ENCODE peak calls at places on chromosomes 2 and 18, in four cellular contexts. J is neuronal stem cell, O is aorta, U is cardiac muscle cell. V is an unnamed sample.

GRCh38 chr2:223039618-223040017 is 12.4 kb upstream of the KCNE4 start:
- DNase-seq in J (no peak), U (no peak), O (no peak), V (no peak)

GRCh38 chr2:240401781-240402551 is 33.5 kb upstream of the GPC1 start:
- DNase-seq in O (peak; percentile 39), J (no peak), U (no peak), V (no peak)

GRCh38 chr2:131659168-131659572 is 131.5 kb downstream of the CCDC74A start:
- DNase-seq in J (no peak), U (no peak), O (no peak), V (no peak)

GRCh38 chr2:74374509-74375205 is 5.5 kb downstream of the DCTN1 start:
- DNase-seq in J (peak; percentile 78), U (peak; percentile 89), O (peak; percentile 85), V (peak; percentile 81)

GRCh38 chr2:62196278-62196901 is 475 bp downstream of the B3GNT2 start:
- DNase-seq in U (no peak), J (peak; percentile 48), O (peak; percentile 70), V (peak; percentile 39)

GRCh38 chr2:189683348-189683747 is 8.9 kb downstream of the ANKAR start:
- DNase-seq in J (no peak), O (no peak), U (no peak), V (no peak)

GRCh38 chr2:30026091-30027055 is 105.0 kb upstream of the ALK start:
- DNase-seq in U (peak; percentile 74), J (peak; percentile 35), O (no peak), V (peak; percentile 29)

GRCh38 chr2:134774786-134775641 is 56.2 kb upstream of the TMEM163 start:
- DNase-seq in U (no peak), J (peak; percentile 62), O (no peak), V (no peak)

GRCh38 chr2:8094571-8094970 is 587.3 kb upstream of the ID2 start:
- DNase-seq in J (no peak), U (no peak), O (no peak), V (no peak)

GRCh38 chr2:191866195-191866594 is 19.3 kb upstream of the CAVIN2 start:
- DNase-seq in J (no peak), U (no peak), O (no peak), V (no peak)

GRCh38 chr18:54531402-54532065 is 59.5 kb upstream of the DYNAP start:
- DNase-seq in J (no peak), O (no peak), U (no peak), V (no peak)

GRCh38 chr2:179701524-179702110 is 159.8 kb downstream of the ZNF385B start:
- DNase-seq in J (no peak), O (no peak), U (no peak), V (no peak)

GRCh38 chr2:38863061-38863695 is 12.6 kb downstream of the DHX57 start:
- DNase-seq in U (no peak), O (no peak), J (no peak), V (no peak)

GRCh38 chr2:188245230-188245629 is 46.4 kb upstream of the GULP1 start:
- DNase-seq in U (no peak), O (no peak), J (no peak), V (no peak)

GRCh38 chr2:129458006-129458405 is 521.5 kb upstream of the RAB6C start:
- DNase-seq in J (no peak), U (no peak), O (no peak), V (no peak)

GRCh38 chr2:97706708-97707345 is 6.5 kb upstream of the ZAP70 start:
- DNase-seq in U (no peak), J (no peak), O (no peak), V (no peak)

GRCh38 chr2:48954935-48955334 is 199.4 kb downstream of the FSHR start:
- DNase-seq in O (no peak), U (no peak), J (no peak), V (no peak)

GRCh38 chr2:27174638-27175037 is 25.8 kb downstream of the TCF23 start:
- DNase-seq in O (no peak), J (no peak), U (no peak), V (no peak)
- H3K4me1 ChIP-seq in O (no peaks in the 10 kb centered on the region), J (no peaks in the 10 kb centered on the region), U (no peaks in the 10 kb centered on the region), V (no peaks in the 10 kb centered on the region)

DNA sequence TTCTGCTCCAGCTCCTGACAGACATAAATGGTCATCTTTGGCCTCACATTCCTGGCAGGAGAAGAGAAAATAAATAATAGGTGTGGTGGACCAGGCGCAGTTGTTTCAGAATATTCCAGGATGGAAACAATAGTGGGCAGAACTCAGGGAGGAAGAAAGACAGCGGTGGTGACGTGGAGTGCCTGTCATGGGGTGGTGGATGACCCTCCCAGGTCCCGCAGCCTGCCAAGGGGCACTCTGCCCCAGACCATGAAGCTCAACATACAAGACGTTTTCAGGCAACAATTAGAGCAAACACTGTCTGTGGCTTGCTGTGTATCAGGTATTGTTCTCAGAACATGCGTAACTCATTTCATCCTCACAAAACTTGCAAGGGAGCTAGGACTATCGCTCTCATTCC is 50.9 kb downstream of the TFCP2L1 start:
- DNase-seq in U (no peak), J (no peak), O (no peak), V (no peak)
- H3K27ac ChIP-seq in U (no peak overlapping the region), J (no peak overlapping the region), O (no peak overlapping the region), V (no peak overlapping the region)

GRCh38 chr2:44926957-44927356 is 14.5 kb upstream of the SIX3 start:
- DNase-seq in O (no peak), U (no peak), J (no peak), V (no peak)
- H3K27me3 ChIP-seq in O (no peaks in the 10 kb centered on the region), U (peaks cover 100% of the 10 kb centered on the region), J (peaks cover 95% of the 10 kb centered on the region), V (peaks cover 28% of the 10 kb centered on the region)

DNA sequence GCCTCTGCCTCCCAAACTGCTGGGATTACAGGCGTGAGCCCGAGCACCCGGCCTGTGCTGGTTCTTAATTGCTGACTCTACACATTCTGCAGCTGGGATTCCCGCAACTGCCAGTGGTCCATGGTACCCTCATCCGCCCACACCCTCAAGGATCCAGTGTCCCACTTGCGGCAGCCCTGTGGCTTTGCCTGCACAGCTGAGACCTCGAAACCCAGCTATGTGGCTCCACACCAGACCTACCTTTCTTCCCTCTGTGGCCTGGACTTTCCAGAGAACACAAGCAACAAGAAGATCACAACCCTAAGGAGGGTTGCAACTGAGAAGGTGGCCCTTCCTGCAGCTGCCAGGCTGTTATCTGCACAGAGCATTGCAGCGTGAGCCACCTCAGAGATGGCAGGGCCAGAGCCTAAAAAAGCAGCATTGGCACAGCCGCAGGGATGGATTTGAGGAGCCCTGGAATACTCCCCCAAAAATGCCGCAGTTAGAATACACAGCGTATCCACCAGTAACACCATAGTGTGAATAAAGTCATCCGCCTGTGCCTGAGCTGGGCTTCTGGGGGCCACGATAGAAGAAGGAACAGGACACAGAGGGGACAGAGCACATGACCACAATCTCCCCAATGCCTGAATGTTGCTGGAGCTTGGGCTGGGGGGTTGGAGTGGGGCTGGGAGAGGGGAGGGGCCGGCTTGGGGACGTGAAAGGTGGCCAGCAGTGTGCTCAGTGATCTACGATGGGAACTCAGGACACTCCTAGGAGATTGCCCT is 1.9 kb downstream of the GPR55 start:
- DNase-seq in O (no peak), U (no peak), J (no peak), V (no peak)
- H3K4me1 ChIP-seq in O (no peaks in the 10 kb centered on the region), U (no peaks in the 10 kb centered on the region), J (peaks cover 8% of the 10 kb centered on the region), V (no peaks in the 10 kb centered on the region)

GRCh38 chr2:122999258-122999657 is 1025.8 kb upstream of the CNTNAP5 start:
- DNase-seq in O (no peak), U (no peak), J (no peak), V (no peak)

DNA sequence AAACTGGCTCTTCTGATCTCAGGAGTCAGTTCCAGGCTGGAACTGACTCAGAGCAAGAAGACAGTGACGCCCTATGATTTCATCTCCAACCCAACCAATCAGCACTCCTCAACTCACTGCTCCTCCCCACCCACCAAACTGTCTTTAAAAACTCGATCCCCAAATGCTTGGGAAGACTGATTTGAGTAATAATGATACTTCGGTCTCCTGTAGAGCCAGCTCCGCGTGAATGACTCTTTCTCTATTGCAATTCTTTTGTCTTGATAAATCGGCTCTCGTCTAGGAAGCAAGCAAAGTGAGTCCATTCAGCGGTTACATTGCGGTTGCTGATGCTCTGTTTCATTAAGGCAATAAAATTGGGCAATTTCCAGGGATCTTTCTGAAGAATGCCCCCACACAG is 1025.3 kb upstream of the CNTNAP5 start:
- DNase-seq in U (no peak), J (peak; percentile 33), O (no peak), V (no peak)
- H3K27ac ChIP-seq in U (no peak overlapping the region), J (peak overlapping the region; percentile 38), O (no peak overlapping the region), V (no peak overlapping the region)

V was measured in psoas muscle.